ENCODE peak calls at places on chromosomes 5 and 9, in ten cellular contexts. One of them, this sample, is unnamed.

GRCh38 chr5:32474201-32474854 is 29.8 kb upstream of the ZFR start:
- ATAC-seq in A549: no peak
- ATAC-seq in heart left ventricle: peak; percentile 39
- ATAC-seq in upper lobe of left lung: no peak
- ATAC-seq in upper lobe of right lung: no peak
- ATAC-seq in heart right ventricle: peak; percentile 70
- ATAC-seq in psoas muscle: peak; percentile 66
- ATAC-seq in CD4-positive, CD25-positive, alpha-beta regulatory T cell: no peak
- ATAC-seq in lower lobe of right lung: no peak
- ATAC-seq in Panc1: no peak
- ATAC-seq in this sample: no peak

GRCh38 chr5:76801159-76801802 is 17.5 kb upstream of the F2RL1 start:
- ATAC-seq in heart left ventricle: peak; percentile 86
- ATAC-seq in psoas muscle: no peak
- ATAC-seq in Panc1: no peak
- ATAC-seq in upper lobe of right lung: no peak
- ATAC-seq in upper lobe of left lung: peak; percentile 81
- ATAC-seq in A549: peak; percentile 35
- ATAC-seq in lower lobe of right lung: no peak
- ATAC-seq in CD4-positive, CD25-positive, alpha-beta regulatory T cell: no peak
- ATAC-seq in heart right ventricle: peak; percentile 79
- ATAC-seq in this sample: peak; percentile 36

GRCh38 chr5:163506726-163507125 is 1.3 kb downstream of the MAT2B start:
- ATAC-seq in CD4-positive, CD25-positive, alpha-beta regulatory T cell: no peak
- ATAC-seq in lower lobe of right lung: no peak
- ATAC-seq in upper lobe of right lung: no peak
- ATAC-seq in upper lobe of left lung: no peak
- ATAC-seq in psoas muscle: no peak
- ATAC-seq in A549: no peak
- ATAC-seq in heart left ventricle: no peak
- ATAC-seq in heart right ventricle: no peak
- ATAC-seq in Panc1: no peak
- ATAC-seq in this sample: no peak

GRCh38 chr5:157449011-157449723 is 10.8 kb upstream of the NIPAL4 start:
- ATAC-seq in A549: no peak
- ATAC-seq in lower lobe of right lung: peak; percentile 34
- ATAC-seq in Panc1: no peak
- ATAC-seq in upper lobe of right lung: peak; percentile 28
- ATAC-seq in CD4-positive, CD25-positive, alpha-beta regulatory T cell: no peak
- ATAC-seq in heart left ventricle: peak; percentile 93
- ATAC-seq in upper lobe of left lung: peak; percentile 57
- ATAC-seq in heart right ventricle: peak; percentile 96
- ATAC-seq in psoas muscle: peak; percentile 84
- ATAC-seq in this sample: peak; percentile 84

GRCh38 chr9:38682713-38683112 is 37.2 kb downstream of the FAM240B start:
- ATAC-seq in upper lobe of left lung: peak; percentile 39
- ATAC-seq in heart left ventricle: no peak
- ATAC-seq in psoas muscle: no peak
- ATAC-seq in upper lobe of right lung: no peak
- ATAC-seq in A549: peak; percentile 79
- ATAC-seq in lower lobe of right lung: no peak
- ATAC-seq in CD4-positive, CD25-positive, alpha-beta regulatory T cell: no peak
- ATAC-seq in Panc1: peak; percentile 61
- ATAC-seq in heart right ventricle: no peak
- ATAC-seq in this sample: no peak

GRCh38 chr9:109889456-109889855 is 109.5 kb downstream of the PALM2AKAP2 start:
- ATAC-seq in CD4-positive, CD25-positive, alpha-beta regulatory T cell: peak; percentile 29
- ATAC-seq in psoas muscle: no peak
- ATAC-seq in heart right ventricle: no peak
- ATAC-seq in lower lobe of right lung: peak; percentile 31
- ATAC-seq in A549: no peak
- ATAC-seq in upper lobe of left lung: no peak
- ATAC-seq in heart left ventricle: no peak
- ATAC-seq in upper lobe of right lung: peak; percentile 37
- ATAC-seq in Panc1: no peak
- ATAC-seq in this sample: no peak

GRCh38 chr9:16879416-16879815 is 8.9 kb upstream of the BNC2 start:
- ATAC-seq in Panc1: no peak
- ATAC-seq in CD4-positive, CD25-positive, alpha-beta regulatory T cell: no peak
- ATAC-seq in heart right ventricle: no peak
- ATAC-seq in heart left ventricle: no peak
- ATAC-seq in upper lobe of left lung: no peak
- ATAC-seq in psoas muscle: no peak
- ATAC-seq in lower lobe of right lung: no peak
- ATAC-seq in A549: no peak
- ATAC-seq in upper lobe of right lung: no peak
- ATAC-seq in this sample: no peak

GRCh38 chr5:149313151-149313841 is 32.0 kb upstream of the GRPEL2 start:
- ATAC-seq in upper lobe of left lung: no peak
- ATAC-seq in A549: no peak
- ATAC-seq in heart right ventricle: no peak
- ATAC-seq in upper lobe of right lung: no peak
- ATAC-seq in heart left ventricle: peak; percentile 23
- ATAC-seq in lower lobe of right lung: no peak
- ATAC-seq in CD4-positive, CD25-positive, alpha-beta regulatory T cell: no peak
- ATAC-seq in Panc1: no peak
- ATAC-seq in psoas muscle: peak; percentile 81
- ATAC-seq in this sample: no peak

GRCh38 chr5:178137991-178138390 is 7.2 kb downstream of the RMND5B start:
- ATAC-seq in upper lobe of right lung: no peak
- ATAC-seq in CD4-positive, CD25-positive, alpha-beta regulatory T cell: no peak
- ATAC-seq in heart left ventricle: peak; percentile 31
- ATAC-seq in Panc1: no peak
- ATAC-seq in A549: peak; percentile 14
- ATAC-seq in lower lobe of right lung: no peak
- ATAC-seq in upper lobe of left lung: no peak
- ATAC-seq in psoas muscle: no peak
- ATAC-seq in heart right ventricle: peak; percentile 20
- ATAC-seq in this sample: no peak

GRCh38 chr9:34381323-34381722 is 4.6 kb upstream of the MYORG start:
- ATAC-seq in heart right ventricle: peak; percentile 6
- ATAC-seq in Panc1: no peak
- ATAC-seq in upper lobe of left lung: no peak
- ATAC-seq in A549: no peak
- ATAC-seq in CD4-positive, CD25-positive, alpha-beta regulatory T cell: no peak
- ATAC-seq in heart left ventricle: peak; percentile 1
- ATAC-seq in lower lobe of right lung: no peak
- ATAC-seq in psoas muscle: no peak
- ATAC-seq in upper lobe of right lung: no peak
- ATAC-seq in this sample: no peak

GRCh38 chr5:124706729-124707361 is 39.6 kb downstream of the ZNF608 start:
- ATAC-seq in psoas muscle: peak; percentile 35
- ATAC-seq in Panc1: peak; percentile 71
- ATAC-seq in upper lobe of left lung: peak; percentile 45
- ATAC-seq in upper lobe of right lung: peak; percentile 85
- ATAC-seq in heart left ventricle: peak; percentile 73
- ATAC-seq in A549: no peak
- ATAC-seq in CD4-positive, CD25-positive, alpha-beta regulatory T cell: no peak
- ATAC-seq in heart right ventricle: peak; percentile 79
- ATAC-seq in lower lobe of right lung: peak; percentile 74
- ATAC-seq in this sample: no peak

GRCh38 chr5:36876965-36877666 is 547 bp downstream of the NIPBL start:
- ATAC-seq in heart right ventricle: peak; percentile 60
- ATAC-seq in CD4-positive, CD25-positive, alpha-beta regulatory T cell: peak; percentile 12
- ATAC-seq in Panc1: peak; percentile 64
- ATAC-seq in upper lobe of right lung: peak; percentile 71
- ATAC-seq in upper lobe of left lung: peak; percentile 76
- ATAC-seq in psoas muscle: peak; percentile 66
- ATAC-seq in A549: peak; percentile 67
- ATAC-seq in lower lobe of right lung: peak; percentile 79
- ATAC-seq in heart left ventricle: peak; percentile 74
- ATAC-seq in this sample: peak; percentile 57

GRCh38 chr5:9519537-9519936 is 26.3 kb downstream of the SEMA5A start:
- ATAC-seq in lower lobe of right lung: peak; percentile 64
- ATAC-seq in upper lobe of right lung: peak; percentile 72
- ATAC-seq in A549: no peak
- ATAC-seq in heart left ventricle: peak; percentile 56
- ATAC-seq in heart right ventricle: peak; percentile 71
- ATAC-seq in CD4-positive, CD25-positive, alpha-beta regulatory T cell: no peak
- ATAC-seq in Panc1: no peak
- ATAC-seq in upper lobe of left lung: peak; percentile 84
- ATAC-seq in psoas muscle: peak; percentile 49
- ATAC-seq in this sample: peak; percentile 71

GRCh38 chr5:72601861-72602260 is 94.7 kb upstream of the ZNF366 start:
- ATAC-seq in CD4-positive, CD25-positive, alpha-beta regulatory T cell: no peak
- ATAC-seq in heart right ventricle: no peak
- ATAC-seq in lower lobe of right lung: no peak
- ATAC-seq in upper lobe of left lung: no peak
- ATAC-seq in psoas muscle: no peak
- ATAC-seq in heart left ventricle: no peak
- ATAC-seq in Panc1: no peak
- ATAC-seq in upper lobe of right lung: no peak
- ATAC-seq in A549: no peak
- ATAC-seq in this sample: no peak
- H3K27ac ChIP-seq in CD4-positive, CD25-positive, alpha-beta regulatory T cell: no peak overlapping the region
- H3K27ac ChIP-seq in heart right ventricle: no peak overlapping the region
- H3K27ac ChIP-seq in lower lobe of right lung: no peak overlapping the region
- H3K27ac ChIP-seq in upper lobe of left lung: no peak overlapping the region
- H3K27ac ChIP-seq in psoas muscle: no peak overlapping the region
- H3K27ac ChIP-seq in heart left ventricle: no peak overlapping the region
- H3K27ac ChIP-seq in Panc1: peak overlapping the region; percentile 68
- H3K27ac ChIP-seq in upper lobe of right lung: no peak overlapping the region
- H3K27ac ChIP-seq in A549: peak overlapping the region; percentile 97
- H3K27ac ChIP-seq in this sample: no peak overlapping the region

GRCh38 chr9:100554935-100555401 is 22.9 kb upstream of the CAVIN4 start:
- ATAC-seq in psoas muscle: no peak
- ATAC-seq in A549: no peak
- ATAC-seq in heart left ventricle: no peak
- ATAC-seq in heart right ventricle: no peak
- ATAC-seq in upper lobe of right lung: no peak
- ATAC-seq in CD4-positive, CD25-positive, alpha-beta regulatory T cell: no peak
- ATAC-seq in upper lobe of left lung: no peak
- ATAC-seq in Panc1: no peak
- ATAC-seq in lower lobe of right lung: no peak
- ATAC-seq in this sample: no peak
- H3K27ac ChIP-seq in psoas muscle: no peak overlapping the region
- H3K27ac ChIP-seq in A549: no peak overlapping the region
- H3K27ac ChIP-seq in heart left ventricle: no peak overlapping the region
- H3K27ac ChIP-seq in heart right ventricle: no peak overlapping the region
- H3K27ac ChIP-seq in upper lobe of right lung: no peak overlapping the region
- H3K27ac ChIP-seq in CD4-positive, CD25-positive, alpha-beta regulatory T cell: no peak overlapping the region
- H3K27ac ChIP-seq in upper lobe of left lung: no peak overlapping the region
- H3K27ac ChIP-seq in Panc1: no peak overlapping the region
- H3K27ac ChIP-seq in lower lobe of right lung: no peak overlapping the region
- H3K27ac ChIP-seq in this sample: no peak overlapping the region

GRCh38 chr5:126464016-126464415 is 40.8 kb downstream of the GRAMD2B start:
- ATAC-seq in heart left ventricle: no peak
- ATAC-seq in CD4-positive, CD25-positive, alpha-beta regulatory T cell: peak; percentile 90
- ATAC-seq in Panc1: no peak
- ATAC-seq in psoas muscle: no peak
- ATAC-seq in A549: no peak
- ATAC-seq in heart right ventricle: no peak
- ATAC-seq in lower lobe of right lung: no peak
- ATAC-seq in upper lobe of left lung: no peak
- ATAC-seq in upper lobe of right lung: no peak
- ATAC-seq in this sample: no peak

GRCh38 chr5:126462239-126463014 is 39.2 kb downstream of the GRAMD2B start:
- ATAC-seq in Panc1: no peak
- ATAC-seq in psoas muscle: no peak
- ATAC-seq in A549: no peak
- ATAC-seq in upper lobe of left lung: peak; percentile 48
- ATAC-seq in CD4-positive, CD25-positive, alpha-beta regulatory T cell: no peak
- ATAC-seq in heart right ventricle: peak; percentile 42
- ATAC-seq in heart left ventricle: no peak
- ATAC-seq in lower lobe of right lung: no peak
- ATAC-seq in upper lobe of right lung: no peak
- ATAC-seq in this sample: no peak

GRCh38 chr5:126461838-126462237 is 38.6 kb downstream of the GRAMD2B start:
- ATAC-seq in upper lobe of right lung: no peak
- ATAC-seq in A549: no peak
- ATAC-seq in psoas muscle: no peak
- ATAC-seq in upper lobe of left lung: no peak
- ATAC-seq in Panc1: no peak
- ATAC-seq in heart right ventricle: no peak
- ATAC-seq in CD4-positive, CD25-positive, alpha-beta regulatory T cell: no peak
- ATAC-seq in heart left ventricle: no peak
- ATAC-seq in lower lobe of right lung: no peak
- ATAC-seq in this sample: no peak

GRCh38 chr5:126460977-126461376 is 37.8 kb downstream of the GRAMD2B start:
- ATAC-seq in lower lobe of right lung: no peak
- ATAC-seq in upper lobe of left lung: no peak
- ATAC-seq in upper lobe of right lung: no peak
- ATAC-seq in A549: no peak
- ATAC-seq in Panc1: no peak
- ATAC-seq in heart left ventricle: no peak
- ATAC-seq in psoas muscle: no peak
- ATAC-seq in heart right ventricle: no peak
- ATAC-seq in CD4-positive, CD25-positive, alpha-beta regulatory T cell: no peak
- ATAC-seq in this sample: no peak

GRCh38 chr5:126460459-126460858 is 37.2 kb downstream of the GRAMD2B start:
- ATAC-seq in lower lobe of right lung: no peak
- ATAC-seq in heart right ventricle: no peak
- ATAC-seq in upper lobe of left lung: no peak
- ATAC-seq in CD4-positive, CD25-positive, alpha-beta regulatory T cell: no peak
- ATAC-seq in heart left ventricle: no peak
- ATAC-seq in upper lobe of right lung: no peak
- ATAC-seq in Panc1: no peak
- ATAC-seq in psoas muscle: no peak
- ATAC-seq in A549: no peak
- ATAC-seq in this sample: no peak
- H3K27ac ChIP-seq in lower lobe of right lung: no peak overlapping the region
- H3K27ac ChIP-seq in heart right ventricle: no peak overlapping the region
- H3K27ac ChIP-seq in upper lobe of left lung: no peak overlapping the region
- H3K27ac ChIP-seq in CD4-positive, CD25-positive, alpha-beta regulatory T cell: no peak overlapping the region
- H3K27ac ChIP-seq in heart left ventricle: peak overlapping the region; percentile 4
- H3K27ac ChIP-seq in upper lobe of right lung: no peak overlapping the region
- H3K27ac ChIP-seq in Panc1: no peak overlapping the region
- H3K27ac ChIP-seq in psoas muscle: no peak overlapping the region
- H3K27ac ChIP-seq in A549: no peak overlapping the region
- H3K27ac ChIP-seq in this sample: no peak overlapping the region

GRCh38 chr5:112552791-112553190 is 133.7 kb upstream of the EPB41L4A start:
- ATAC-seq in CD4-positive, CD25-positive, alpha-beta regulatory T cell: no peak
- ATAC-seq in Panc1: no peak
- ATAC-seq in heart left ventricle: no peak
- ATAC-seq in upper lobe of left lung: no peak
- ATAC-seq in A549: no peak
- ATAC-seq in heart right ventricle: no peak
- ATAC-seq in lower lobe of right lung: no peak
- ATAC-seq in upper lobe of right lung: no peak
- ATAC-seq in psoas muscle: no peak
- ATAC-seq in this sample: no peak

GRCh38 chr5:112551437-112552018 is 132.5 kb upstream of the EPB41L4A start:
- ATAC-seq in lower lobe of right lung: peak; percentile 52
- ATAC-seq in psoas muscle: peak; percentile 69
- ATAC-seq in heart left ventricle: no peak
- ATAC-seq in Panc1: peak; percentile 79
- ATAC-seq in A549: peak; percentile 88
- ATAC-seq in CD4-positive, CD25-positive, alpha-beta regulatory T cell: peak; percentile 50
- ATAC-seq in heart right ventricle: peak; percentile 59
- ATAC-seq in upper lobe of right lung: peak; percentile 81
- ATAC-seq in upper lobe of left lung: peak; percentile 63
- ATAC-seq in this sample: peak; percentile 54

GRCh38 chr5:112555197-112555596 is 136.1 kb upstream of the EPB41L4A start:
- ATAC-seq in Panc1: no peak
- ATAC-seq in upper lobe of left lung: no peak
- ATAC-seq in heart left ventricle: no peak
- ATAC-seq in upper lobe of right lung: no peak
- ATAC-seq in psoas muscle: no peak
- ATAC-seq in CD4-positive, CD25-positive, alpha-beta regulatory T cell: no peak
- ATAC-seq in A549: no peak
- ATAC-seq in lower lobe of right lung: no peak
- ATAC-seq in heart right ventricle: no peak
- ATAC-seq in this sample: no peak

GRCh38 chr5:112555691-112556090 is 136.6 kb upstream of the EPB41L4A start:
- ATAC-seq in heart left ventricle: no peak
- ATAC-seq in heart right ventricle: no peak
- ATAC-seq in psoas muscle: no peak
- ATAC-seq in CD4-positive, CD25-positive, alpha-beta regulatory T cell: no peak
- ATAC-seq in upper lobe of right lung: no peak
- ATAC-seq in lower lobe of right lung: no peak
- ATAC-seq in Panc1: no peak
- ATAC-seq in A549: no peak
- ATAC-seq in upper lobe of left lung: no peak
- ATAC-seq in this sample: no peak

GRCh38 chr5:112554089-112554977 is 135.3 kb upstream of the EPB41L4A start:
- ATAC-seq in lower lobe of right lung: no peak
- ATAC-seq in Panc1: no peak
- ATAC-seq in heart left ventricle: peak; percentile 49
- ATAC-seq in heart right ventricle: peak; percentile 48
- ATAC-seq in psoas muscle: no peak
- ATAC-seq in upper lobe of left lung: no peak
- ATAC-seq in A549: no peak
- ATAC-seq in CD4-positive, CD25-positive, alpha-beta regulatory T cell: no peak
- ATAC-seq in upper lobe of right lung: no peak
- ATAC-seq in this sample: no peak
- H3K27ac ChIP-seq in lower lobe of right lung: no peak overlapping the region
- H3K27ac ChIP-seq in Panc1: no peak overlapping the region
- H3K27ac ChIP-seq in heart left ventricle: no peak overlapping the region
- H3K27ac ChIP-seq in heart right ventricle: no peak overlapping the region
- H3K27ac ChIP-seq in psoas muscle: no peak overlapping the region
- H3K27ac ChIP-seq in upper lobe of left lung: no peak overlapping the region
- H3K27ac ChIP-seq in A549: no peak overlapping the region
- H3K27ac ChIP-seq in CD4-positive, CD25-positive, alpha-beta regulatory T cell: no peak overlapping the region
- H3K27ac ChIP-seq in upper lobe of right lung: no peak overlapping the region
- H3K27ac ChIP-seq in this sample: no peak overlapping the region